ENCODE peak calls at places on chromosomes 4 and X, in seven cellular contexts. T is RWPE1; C is pancreas; D is psoas muscle; Q is body of pancreas; Y is cardiac muscle cell; Z is CD4-positive, alpha-beta T cell. G is an unnamed sample.

GRCh38 chrX:13266641-13267420 is 53.0 kb downstream of the ATXN3L start:
- DNase-seq in T (peak; percentile 8), C (no peak), D (no peak), Q (no peak), Y (no peak), Z (no peak), G (no peak)

GRCh38 chr4:73721419-73721818 is 18.9 kb upstream of the CXCL8 start:
- DNase-seq in T (no peak), C (no peak), D (no peak), Q (no peak), Y (no peak), Z (no peak), G (no peak)

GRCh38 chr4:8645753-8646124 is 53.2 kb downstream of the CPZ start:
- DNase-seq in T (no peak), C (no peak), D (no peak), Q (no peak), Y (no peak), Z (no peak), G (no peak)

GRCh38 chr4:37737456-37737855 is 51.3 kb upstream of the RELL1 start:
- DNase-seq in T (peak; percentile 38), C (no peak), D (no peak), Q (no peak), Y (no peak), Z (no peak), G (no peak)

GRCh38 chr4:70772929-70773555 is 51.3 kb downstream of the RUFY3 start:
- DNase-seq in T (no peak), C (no peak), D (no peak), Q (no peak), Y (no peak), Z (no peak), G (no peak)

GRCh38 chr4:20287246-20287645 is 35.5 kb downstream of the SLIT2 start:
- DNase-seq in T (no peak), C (no peak), D (no peak), Q (no peak), Y (no peak), Z (no peak), G (no peak)

GRCh38 chr4:47419296-47419695 is 44.2 kb downstream of the COMMD8 start:
- DNase-seq in T (no peak), C (no peak), D (no peak), Q (no peak), Y (no peak), Z (no peak), G (no peak)

GRCh38 chrX:12693754-12694153 is 97.5 kb upstream of the PRPS2 start:
- DNase-seq in T (no peak), C (no peak), D (no peak), Q (no peak), Y (no peak), Z (no peak), G (no peak)

GRCh38 chr4:56240554-56241190 is 146.6 kb downstream of the AASDH start:
- DNase-seq in T (no peak), C (no peak), D (no peak), Q (no peak), Y (peak; percentile 74), Z (no peak), G (no peak)

DNA sequence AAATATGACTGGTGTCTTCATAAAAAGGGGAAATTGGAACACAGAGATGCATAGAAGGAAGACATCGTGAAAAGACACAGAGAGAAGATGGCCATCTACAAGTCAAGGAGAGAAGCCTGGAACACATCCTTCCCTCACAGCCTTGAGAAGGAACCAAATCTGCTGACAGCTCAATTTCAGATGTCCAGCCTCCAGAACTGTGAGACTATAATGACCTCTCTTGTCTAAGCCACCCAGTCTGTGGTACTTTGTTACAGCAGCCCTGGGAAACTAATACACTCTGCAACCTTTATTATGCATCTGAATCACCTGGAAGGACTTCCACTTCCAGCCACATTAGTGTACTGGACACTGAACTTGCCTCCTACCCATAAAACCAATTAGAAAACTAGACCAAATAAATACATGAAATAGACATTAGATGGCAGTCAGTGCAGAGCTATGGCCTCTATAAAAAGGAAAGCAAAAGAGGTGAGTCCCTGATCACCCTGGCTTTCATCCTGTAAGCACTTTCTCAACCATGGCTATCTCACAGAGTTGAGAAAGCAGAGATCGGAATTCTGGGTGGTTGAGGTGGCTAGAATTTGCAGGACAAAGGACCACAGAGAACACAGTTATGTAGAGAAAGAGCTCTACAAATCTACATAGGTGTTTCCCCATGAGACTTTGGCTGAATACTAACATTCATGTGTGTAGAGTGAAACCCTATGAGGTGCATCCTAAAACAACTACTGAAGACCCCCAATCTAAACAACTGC is 25.7 kb downstream of the GAB3 start:
- DNase-seq in T (no peak), C (no peak), D (no peak), Q (no peak), Y (no peak), Z (no peak), G (no peak)
- TF ChIP-seq CTCF in T (no peak), C (no peak), D (no peak), Q (no peak), Y (no peak), Z (no peak), G (no peak)

GRCh38 chr4:40216622-40217366 is 20.0 kb downstream of the RHOH start:
- DNase-seq in T (no peak), C (no peak), D (no peak), Q (no peak), Y (no peak), Z (no peak), G (no peak)
- H3K27ac ChIP-seq in T (no peak overlapping the region), C (no peak overlapping the region), D (no peak overlapping the region), Q (no peak overlapping the region), Y (no peak overlapping the region), Z (peak overlapping the region; percentile 64), G (no peak overlapping the region)

GRCh38 chr4:40978548-40978947 is 228.8 kb downstream of the NSUN7 start:
- DNase-seq in T (no peak), C (no peak), D (no peak), Q (no peak), Y (no peak), Z (no peak), G (no peak)
- TF ChIP-seq CTCF in T (no peak), C (no peak), D (no peak), Q (no peak), Y (no peak), Z (no peak), G (no peak)

GRCh38 chr4:52865305-52865704 is 3.2 kb downstream of the RASL11B start:
- DNase-seq in T (no peak), C (no peak), D (no peak), Q (no peak), Y (no peak), Z (no peak), G (no peak)
- H3K27ac ChIP-seq in T (no peak overlapping the region), C (no peak overlapping the region), D (no peak overlapping the region), Q (no peak overlapping the region), Y (peak overlapping the region; percentile 69), Z (no peak overlapping the region), G (peak overlapping the region; percentile 22)

GRCh38 chr4:24392613-24393012 is 191.7 kb downstream of the DHX15 start:
- DNase-seq in T (no peak), C (no peak), D (no peak), Q (no peak), Y (no peak), Z (no peak), G (no peak)

GRCh38 chr4:24400537-24400936 is 183.8 kb downstream of the DHX15 start:
- DNase-seq in T (no peak), C (no peak), D (no peak), Q (no peak), Y (no peak), Z (no peak), G (no peak)

GRCh38 chr4:24394041-24394440 is 190.3 kb downstream of the DHX15 start:
- DNase-seq in T (peak; percentile 11), C (no peak), D (no peak), Q (no peak), Y (no peak), Z (no peak), G (no peak)

GRCh38 chr4:24396988-24397387 is 187.4 kb downstream of the DHX15 start:
- DNase-seq in T (no peak), C (no peak), D (no peak), Q (no peak), Y (no peak), Z (no peak), G (no peak)

GRCh38 chr4:24395937-24396336 is 188.4 kb downstream of the DHX15 start:
- DNase-seq in T (no peak), C (no peak), D (no peak), Q (no peak), Y (no peak), Z (no peak), G (no peak)
- TF ChIP-seq CTCF in T (no peak), C (no peak), D (no peak), Q (no peak), Y (no peak), Z (no peak), G (no peak)

DNA sequence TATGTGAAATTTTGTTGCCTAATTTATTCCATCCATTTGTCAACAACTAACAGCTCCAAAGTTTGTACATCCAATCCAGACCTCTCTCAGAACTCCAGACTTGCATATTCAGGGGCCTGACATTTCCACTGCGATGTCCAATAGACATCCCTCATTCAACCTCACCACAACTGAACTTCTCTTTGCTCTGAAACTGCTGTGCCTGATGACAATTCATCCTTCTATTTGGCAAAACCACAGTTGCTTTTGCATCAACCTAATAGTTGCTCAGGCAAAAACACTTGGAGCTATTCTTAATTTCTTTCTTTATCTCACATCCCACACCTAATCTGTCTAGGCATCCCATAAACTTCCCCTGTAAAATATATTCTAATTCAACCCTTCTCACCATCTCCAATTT is 56.5 kb downstream of the ANTXR2 start:
- DNase-seq in T (no peak), C (no peak), D (no peak), Q (no peak), Y (no peak), Z (no peak), G (no peak)
- H3K27ac ChIP-seq in T (no peak overlapping the region), C (no peak overlapping the region), D (no peak overlapping the region), Q (no peak overlapping the region), Y (no peak overlapping the region), Z (no peak overlapping the region), G (no peak overlapping the region)

GRCh38 chr4:157804986-157805385 is 367.8 kb downstream of the GASK1B start:
- DNase-seq in T (no peak), C (no peak), D (no peak), Q (no peak), Y (peak; percentile 53), Z (no peak), G (no peak)
- TF ChIP-seq CTCF in T (peak; percentile 18), C (peak; percentile 21), D (no peak), Q (peak; percentile 37), Y (peak; percentile 17), Z (no peak), G (no peak)

GRCh38 chr4:153438916-153439756 is 27.0 kb upstream of the TMEM131L start:
- DNase-seq in T (no peak), C (no peak), D (no peak), Q (no peak), Y (no peak), Z (peak; percentile 26), G (no peak)
- H3K27ac ChIP-seq in T (no peak overlapping the region), C (no peak overlapping the region), D (peak overlapping the region; percentile 87), Q (no peak overlapping the region), Y (peak overlapping the region; percentile 48), Z (peak overlapping the region; percentile 68), G (no peak overlapping the region)